ENCODE peak calls at places on chromosomes 16 and 17, in ten cellular contexts. A is HEK293T; M is ELR; H is A172; F is H1; Q is iris pigment epithelial cell; W is NCI-H1930; D is fibroblast of the conjunctiva; G is CD4-positive, alpha-beta memory T cell; Y is activated effector memory CD4-positive, alpha-beta T cell treated with anti-CD3 and anti-CD28 coated beads, Interleukin-2, amount 50 U/mL, for 16 hours. J is an unnamed sample.

GRCh38 chr17:42233148-42233547 is 38.9 kb upstream of the GHDC start:
- DNase-seq in Q (peak), A (no peak), D (no peak), W (no peak), H (peak), F (no peak), M (peak), Y (no peak), G (no peak), J (no peak)

GRCh38 chr16:73199214-73199613 is 151.3 kb upstream of the ZFHX3 start:
- DNase-seq in A (no peak), M (no peak), H (no peak), G (no peak), D (no peak), F (no peak), Q (no peak), W (no peak), Y (no peak), J (no peak)

GRCh38 chr16:4307215-4308037 is 8.4 kb upstream of the GLIS2 start:
- DNase-seq in Y (peak), G (peak), W (peak), A (peak), Q (peak), F (peak), D (peak), M (peak), H (peak), J (no peak)

GRCh38 chr16:67694611-67695010 is 24.5 kb downstream of the GFOD2 start:
- DNase-seq in H (no peak), D (no peak), Q (no peak), M (no peak), Y (no peak), G (no peak), F (no peak), W (no peak), A (no peak), J (peak)

GRCh38 chr17:83072600-83073358 is 6.6 kb upstream of the METRNL start:
- DNase-seq in M (no peak), D (no peak), Q (no peak), W (no peak), F (no peak), H (no peak), G (no peak), A (no peak), Y (no peak), J (no peak)

GRCh38 chr16:57775661-57776469 is 26.4 kb downstream of the KIFC3 start:
- DNase-seq in W (no peak), Q (no peak), D (no peak), F (peak), G (no peak), A (peak), Y (no peak), M (peak), H (no peak), J (peak)

GRCh38 chr17:13638855-13639458 is 37.2 kb upstream of the HS3ST3A1 start:
- DNase-seq in Q (peak), G (no peak), H (peak), W (no peak), Y (no peak), F (no peak), A (no peak), M (peak), D (no peak), J (no peak)

GRCh38 chr16:1991135-1991551 is 1.4 kb downstream of the SYNGR3 start:
- DNase-seq in F (peak), A (no peak), D (no peak), M (no peak), G (no peak), W (no peak), Y (peak), H (no peak), Q (no peak), J (peak)

GRCh38 chr17:7881655-7882054 is 6.9 kb upstream of the CHD3 start:
- DNase-seq in A (no peak), G (no peak), W (no peak), H (no peak), D (no peak), Q (peak), M (no peak), F (no peak), Y (no peak), J (peak)

GRCh38 chr17:55174133-55174532 is 90.6 kb upstream of the HLF start:
- DNase-seq in A (no peak), F (no peak), D (no peak), W (no peak), H (no peak), Q (no peak), G (no peak), Y (no peak), M (no peak), J (no peak)

GRCh38 chr17:55430531-55431228 is 9.0 kb upstream of the MMD start:
- DNase-seq in Y (no peak), A (no peak), D (no peak), Q (no peak), M (peak), F (no peak), H (no peak), G (no peak), W (no peak), J (no peak)

GRCh38 chr16:66923247-66923851 is 2.0 kb downstream of the RRAD start:
- DNase-seq in W (no peak), Y (no peak), D (no peak), F (no peak), H (peak), M (no peak), G (no peak), A (no peak), Q (no peak), J (peak)

GRCh38 chr17:2222901-2223616 is 80.5 kb downstream of the SMG6 start:
- DNase-seq in H (peak), M (peak), A (no peak), Q (no peak), D (no peak), W (no peak), Y (peak), F (no peak), G (peak), J (peak)

GRCh38 chr17:40430272-40431230 is 12.7 kb upstream of the IGFBP4 start:
- DNase-seq in D (no peak), Q (no peak), Y (peak), W (no peak), M (no peak), H (no peak), F (no peak), G (no peak), A (no peak), J (no peak)

GRCh38 chr17:58153046-58153445 is 4.9 kb downstream of the OR4D1 start:
- DNase-seq in W (no peak), A (no peak), Q (no peak), H (no peak), Y (peak), M (no peak), D (no peak), G (peak), F (no peak), J (no peak)

GRCh38 chr17:50267074-50267841 is 7.0 kb upstream of the TMEM92 start:
- DNase-seq in W (no peak), M (no peak), D (peak), H (no peak), G (no peak), Y (peak), Q (no peak), A (no peak), F (no peak), J (no peak)

GRCh38 chr17:74543891-74544760 is 1.8 kb downstream of the CD300C start:
- DNase-seq in W (no peak), M (no peak), D (no peak), A (no peak), H (no peak), Y (no peak), G (no peak), Q (no peak), F (no peak), J (no peak)

GRCh38 chr16:58684001-58684353 is 593 bp downstream of the SLC38A7 start:
- DNase-seq in D (no peak), F (no peak), A (no peak), Q (peak), Y (no peak), W (no peak), H (no peak), M (peak), G (no peak), J (peak)

GRCh38 chr16:78142784-78143183 is 43.3 kb downstream of the WWOX start:
- DNase-seq in Q (no peak), A (no peak), H (no peak), M (no peak), Y (no peak), W (no peak), F (no peak), D (peak), G (no peak), J (no peak)

GRCh38 chr16:24834459-24835335 is 11.1 kb upstream of the SLC5A11 start:
- DNase-seq in D (no peak), H (peak), Q (peak), W (no peak), A (peak), F (peak), G (no peak), M (peak), Y (no peak), J (no peak)

J was measured in G401.